ENCODE peak calls at places on chromosomes 3 and 15, in nine cellular contexts. U is CD4-positive, CD25-positive, alpha-beta regulatory T cell; Y is mucosa of descending colon; V is Kasumi-1; C is AG09319; A is activated T-helper 1 cell treated with anti-CD3 and anti-CD28 coated beads, Interleukin-2, amount 50 U/mL, for 16 hours; W is activated naive CD4-positive, alpha-beta T cell; M is pancreas; D is stimulated activated CD4-positive, alpha-beta T cell treated with anti-CD3 and anti-CD28 coated beads, Interleukin-2, amount 100 ng/mL, for 24 hours. I is an unnamed sample.

GRCh38 chr3:64093825-64094712 is 70.8 kb upstream of the PSMD6 start:
- DNase-seq in U (no peak), Y (no peak), V (no peak), C (no peak), A (no peak), W (no peak), M (no peak), D (no peak), I (no peak)

GRCh38 chr15:92970656-92971055 is 70.5 kb downstream of the CHD2 start:
- DNase-seq in U (no peak), Y (no peak), V (no peak), C (no peak), A (no peak), W (no peak), M (no peak), D (no peak), I (no peak)

GRCh38 chr3:163560459-163560858 is 1517.8 kb downstream of the SI start:
- DNase-seq in U (no peak), Y (no peak), V (no peak), C (no peak), A (no peak), W (no peak), M (no peak), D (no peak), I (no peak)

GRCh38 chr3:78338405-78338804 is 1298.5 kb downstream of the ROBO2 start:
- DNase-seq in U (no peak), Y (no peak), V (no peak), C (no peak), A (no peak), W (no peak), M (no peak), D (no peak), I (no peak)

GRCh38 chr3:120177151-120177550 is 82.9 kb upstream of the GSK3B start:
- DNase-seq in U (no peak), Y (no peak), V (no peak), C (peak), A (no peak), W (no peak), M (no peak), D (no peak), I (no peak)

GRCh38 chr15:52857937-52858336 is 67.8 kb upstream of the ONECUT1 start:
- DNase-seq in U (no peak), Y (no peak), V (no peak), C (no peak), A (no peak), W (no peak), M (no peak), D (no peak), I (no peak)

GRCh38 chr15:55993111-55993803 is at the start of gene NEDD4:
- DNase-seq in U (peak), Y (peak), V (peak), C (peak), A (peak), W (peak), M (peak), D (peak), I (peak)

GRCh38 chr15:62482715-62483429 is 317.8 kb upstream of the C2CD4B start:
- DNase-seq in U (peak), Y (no peak), V (no peak), C (no peak), A (no peak), W (no peak), M (no peak), D (peak), I (no peak)

GRCh38 chr3:99562138-99562537 is 76.3 kb upstream of the COL8A1 start:
- DNase-seq in U (no peak), Y (peak), V (peak), C (no peak), A (no peak), W (no peak), M (no peak), D (no peak), I (no peak)

GRCh38 chr15:39631357-39631756 is 50.5 kb downstream of the THBS1 start:
- DNase-seq in U (no peak), Y (no peak), V (no peak), C (no peak), A (no peak), W (no peak), M (no peak), D (no peak), I (no peak)

GRCh38 chr3:126880898-126881297 is 102.0 kb upstream of the PLXNA1 start:
- DNase-seq in U (no peak), Y (no peak), V (peak), C (no peak), A (no peak), W (no peak), M (no peak), D (no peak), I (no peak)

I was measured in omental fat pad.